ENCODE peak calls at places on chromosome 20, in four cellular contexts. E is RCC 7860; W is cardiac fibroblast; P is stimulated activated CD4-positive, alpha-beta T cell treated with anti-CD3 and anti-CD28 coated beads, Interleukin-1b, Interleukin-23, amount 100 ng/mL, for 1 hour. U is an unnamed sample.

GRCh38 chr20:53517146-53517545 is 76.5 kb downstream of the ZNF217 start:
- DNase-seq in P (no peak), E (no peak), W (no peak), U (no peak)

GRCh38 chr20:7399575-7399974 is 540.7 kb downstream of the HAO1 start:
- DNase-seq in P (no peak), W (peak), E (no peak), U (no peak)

GRCh38 chr20:42792052-42792451 is 397.7 kb downstream of the PTPRT start:
- DNase-seq in P (no peak), W (no peak), E (no peak), U (no peak)

GRCh38 chr20:44041001-44041400 is 126.3 kb downstream of the TOX2 start:
- DNase-seq in P (no peak), W (no peak), E (no peak), U (no peak)

GRCh38 chr20:48761023-48761785 is 66.6 kb downstream of the PREX1 start:
- DNase-seq in P (no peak), W (no peak), E (no peak), U (no peak)

GRCh38 chr20:58688838-58689237 is 3.8 kb upstream of the NPEPL1 start:
- DNase-seq in P (no peak), W (no peak), E (no peak), U (no peak)

GRCh38 chr20:32050851-32051556 is 1.0 kb upstream of the HCK start:
- DNase-seq in P (no peak), E (no peak), W (no peak), U (peak)

GRCh38 chr20:50744143-50744792 is 12.9 kb downstream of the PARD6B start:
- DNase-seq in P (no peak), W (peak), E (peak), U (no peak)

GRCh38 chr20:22402990-22403859 is 181.1 kb downstream of the FOXA2 start:
- DNase-seq in P (no peak), W (peak), E (no peak), U (no peak)

GRCh38 chr20:44646641-44647274 is 4.7 kb downstream of the ADA start:
- DNase-seq in E (peak), P (no peak), W (peak), U (peak)

GRCh38 chr20:32621071-32621913 is 36.2 kb upstream of the NOL4L start:
- DNase-seq in P (no peak), W (no peak), E (no peak), U (no peak)

GRCh38 chr20:8018928-8019177 is 708 bp downstream of the TMX4 start:
- DNase-seq in P (no peak), E (peak), W (peak), U (no peak)

GRCh38 chr20:42589976-42590639 is 599.6 kb downstream of the PTPRT start:
- DNase-seq in E (no peak), W (no peak), P (no peak), U (no peak)

GRCh38 chr20:8401491-8401890 is 269.4 kb downstream of the PLCB1 start:
- DNase-seq in P (no peak), W (no peak), E (no peak), U (no peak)

GRCh38 chr20:46118481-46119020 is 437 bp downstream of the CD40 start:
- DNase-seq in E (peak), P (no peak), W (peak), U (no peak)